ENCODE peak calls at places on chromosomes 16 and 17, in eight cellular contexts. L is IMR-90, C is MM.1S, F is tibial artery, Q is Panc1, N is stomach, E is breast epithelium, R is cardiac muscle cell. I is an unnamed sample.
A peak's percentile ranks its signal among the peaks of the same experiment; 100 is the strongest.

GRCh38 chr17:17868637-17869522 is 32.1 kb upstream of the SREBF1 start:
- DNase-seq in Q (no peak), R (peak; percentile 85), L (peak; percentile 62), E (no peak), F (no peak), N (no peak), C (no peak), I (no peak)

GRCh38 chr16:31471875-31472558 is at the start of gene TGFB1I1:
- DNase-seq in F (peak; percentile 59), N (no peak), L (peak; percentile 80), Q (no peak), C (no peak), R (peak; percentile 91), E (peak; percentile 65), I (no peak)

GRCh38 chr16:5653789-5654188 is 556.2 kb upstream of the EEF2KMT start:
- DNase-seq in C (no peak), N (no peak), R (no peak), L (no peak), F (no peak), E (no peak), Q (no peak), I (no peak)

GRCh38 chr16:72107371-72107770 is 13.7 kb downstream of the DHX38 start:
- DNase-seq in R (no peak), N (no peak), Q (no peak), L (no peak), E (no peak), F (no peak), C (no peak), I (no peak)

GRCh38 chr17:1789936-1790335 is 28.1 kb downstream of the SERPINF1 start:
- DNase-seq in R (no peak), F (no peak), C (no peak), Q (no peak), E (no peak), L (no peak), N (no peak), I (no peak)

GRCh38 chr17:43952724-43953666 is 745 bp downstream of the PYY start:
- DNase-seq in C (no peak), R (no peak), N (no peak), Q (no peak), L (no peak), E (no peak), F (no peak), I (no peak)

GRCh38 chr17:44734272-44734671 is 24.5 kb upstream of the ADAM11 start:
- DNase-seq in F (no peak), R (no peak), L (no peak), C (no peak), N (no peak), E (no peak), Q (no peak), I (no peak)

GRCh38 chr16:21097151-21097550 is 53.5 kb downstream of the DNAH3 start:
- DNase-seq in R (no peak), L (peak; percentile 85), E (no peak), Q (no peak), N (no peak), C (no peak), F (no peak), I (no peak)

GRCh38 chr16:89923640-89924297 is 627 bp downstream of the TUBB3 start:
- DNase-seq in E (no peak), C (no peak), N (no peak), Q (no peak), F (no peak), L (no peak), R (no peak), I (no peak)

GRCh38 chr16:89922884-89923639 is at the start of gene TUBB3:
- DNase-seq in F (no peak), C (peak; percentile 45), Q (no peak), N (peak; percentile 69), R (peak; percentile 86), L (peak; percentile 77), E (no peak), I (peak; percentile 77)

GRCh38 chr16:89921131-89921698 is 1.9 kb upstream of the TUBB3 start:
- DNase-seq in E (no peak), R (no peak), L (no peak), C (no peak), N (no peak), F (no peak), Q (no peak), I (no peak)

GRCh38 chr16:89921699-89922476 is 1.3 kb upstream of the TUBB3 start:
- DNase-seq in R (peak; percentile 96), E (no peak), N (peak; percentile 58), C (no peak), Q (no peak), F (peak; percentile 78), L (peak; percentile 94), I (peak; percentile 80)

GRCh38 chr16:89922477-89922883 is 662 bp upstream of the TUBB3 start:
- DNase-seq in N (peak; percentile 50), L (peak; percentile 91), F (peak; percentile 79), Q (no peak), E (no peak), C (no peak), R (peak; percentile 92), I (peak; percentile 80)
- H3K27ac ChIP-seq in N (peak overlapping the region; percentile 85), L (peak overlapping the region; percentile 98), F (peak overlapping the region; percentile 45), Q (peak overlapping the region; percentile 91), E (peak overlapping the region; percentile 60), C (no peak overlapping the region), R (no peak overlapping the region), I (peak overlapping the region; percentile 80)

DNA sequence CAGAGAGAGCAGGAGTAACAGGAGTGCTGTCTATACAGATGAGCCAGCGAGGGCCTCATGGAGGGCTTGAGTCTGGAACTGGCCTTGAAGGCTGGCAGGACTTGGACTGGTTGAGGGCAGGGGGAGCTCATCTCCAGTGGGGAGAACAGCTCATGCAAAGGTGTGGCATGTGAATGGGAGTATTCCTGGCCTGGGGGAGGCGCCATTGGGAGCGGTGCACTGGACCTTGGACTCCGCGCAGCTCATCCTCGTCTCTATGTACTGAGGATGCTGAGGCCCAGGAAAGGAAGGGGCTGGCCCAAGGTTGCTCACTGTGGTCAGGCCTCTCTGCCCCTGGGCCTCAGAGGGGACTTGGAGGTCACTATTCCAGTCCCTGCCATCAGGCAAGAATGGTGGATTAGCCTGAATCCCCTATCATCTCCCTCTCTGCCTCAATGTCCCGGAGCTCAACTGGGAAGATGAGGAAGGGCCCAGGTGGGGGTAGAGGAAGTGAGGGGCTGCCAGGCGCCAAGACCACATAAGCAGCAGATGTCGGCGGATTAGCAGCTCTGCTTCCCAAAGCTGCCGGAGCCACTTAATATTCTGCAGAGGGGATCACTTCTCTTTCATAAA is 88.9 kb downstream of the SDK2 start:
- DNase-seq in N (no peak), E (no peak), C (no peak), R (no peak), F (no peak), L (no peak), Q (no peak), I (no peak)
- H3K4me3 ChIP-seq in N (no peak overlapping the region), E (no peak overlapping the region), C (no peak overlapping the region), R (no peak overlapping the region), F (no peak overlapping the region), L (no peak overlapping the region), Q (no peak overlapping the region), I (no peak overlapping the region)

GRCh38 chr17:13600475-13601316 is 1.0 kb downstream of the HS3ST3A1 start:
- DNase-seq in N (no peak), Q (no peak), L (peak; percentile 25), F (no peak), E (no peak), R (peak; percentile 43), C (no peak), I (no peak)
- H3K27ac ChIP-seq in N (no peak overlapping the region), Q (no peak overlapping the region), L (peak overlapping the region; percentile 98), F (no peak overlapping the region), E (no peak overlapping the region), R (no peak overlapping the region), C (no peak overlapping the region), I (no peak overlapping the region)

GRCh38 chr17:79835953-79836951 is 3.0 kb downstream of the CBX4 start:
- DNase-seq in Q (no peak), C (no peak), F (no peak), R (peak; percentile 58), L (peak; percentile 19), E (no peak), N (peak; percentile 90), I (peak; percentile 90)
- H3K4me3 ChIP-seq in Q (peak overlapping the region; percentile 97), C (no peak overlapping the region), F (no peak overlapping the region), R (no peak overlapping the region), L (peak overlapping the region; percentile 79), E (peak overlapping the region; percentile 80), N (peak overlapping the region; percentile 76), I (peak overlapping the region; percentile 73)

GRCh38 chr17:81404557-81405165 is 9.4 kb downstream of the BAHCC1 start:
- DNase-seq in E (no peak), Q (no peak), N (no peak), C (no peak), L (no peak), F (no peak), R (no peak), I (no peak)
- H3K27ac ChIP-seq in E (peak overlapping the region; percentile 29), Q (peak overlapping the region; percentile 100), N (peak overlapping the region; percentile 88), C (no peak overlapping the region), L (no peak overlapping the region), F (peak overlapping the region; percentile 99), R (peak overlapping the region; percentile 90), I (peak overlapping the region; percentile 95)

GRCh38 chr17:6654816-6655731 is 3.5 kb downstream of the C17orf100 start:
- DNase-seq in N (peak; percentile 52), C (no peak), L (no peak), R (no peak), E (peak; percentile 38), Q (no peak), F (no peak), I (peak; percentile 81)
- H3K4me3 ChIP-seq in N (no peak overlapping the region), C (no peak overlapping the region), L (no peak overlapping the region), R (peak overlapping the region; percentile 26), E (peak overlapping the region; percentile 39), Q (peak overlapping the region; percentile 59), F (no peak overlapping the region), I (peak overlapping the region; percentile 25)

DNA sequence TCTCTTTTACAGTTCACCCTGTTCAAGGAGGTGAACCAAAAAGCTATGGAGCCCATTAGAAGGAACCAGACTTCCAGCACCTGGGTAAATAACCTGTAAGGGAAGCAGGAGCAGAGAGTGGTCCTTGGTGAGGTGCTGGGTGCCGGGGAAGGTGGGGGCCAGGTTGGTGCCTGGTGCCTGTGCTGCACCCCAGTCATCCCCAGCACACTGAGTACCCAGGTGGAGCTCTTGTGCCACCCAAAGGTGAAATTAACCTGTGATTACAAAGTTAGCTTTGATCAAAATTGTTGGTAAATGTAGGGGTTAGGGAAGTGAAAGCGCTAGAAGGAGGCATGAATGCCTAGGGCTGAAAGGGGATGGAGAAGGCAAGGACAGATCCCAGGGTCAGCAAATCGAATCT is 58.6 kb downstream of the CDRT4 start:
- DNase-seq in F (no peak), C (no peak), L (no peak), R (no peak), E (no peak), Q (no peak), N (no peak), I (no peak)
- H3K27ac ChIP-seq in F (peak overlapping the region; percentile 70), C (no peak overlapping the region), L (peak overlapping the region; percentile 75), R (no peak overlapping the region), E (peak overlapping the region; percentile 87), Q (no peak overlapping the region), N (peak overlapping the region; percentile 78), I (peak overlapping the region; percentile 74)

GRCh38 chr17:80758793-80759673 is 214.4 kb downstream of the RPTOR start:
- DNase-seq in E (no peak), F (no peak), L (peak; percentile 39), R (peak; percentile 23), N (no peak), Q (no peak), C (no peak), I (no peak)
- H3K4me3 ChIP-seq in E (no peak overlapping the region), F (no peak overlapping the region), L (no peak overlapping the region), R (no peak overlapping the region), N (no peak overlapping the region), Q (no peak overlapping the region), C (no peak overlapping the region), I (no peak overlapping the region)

I was measured in upper lobe of right lung.